ENCODE peak calls at places on chromosome 4, in six cellular contexts. D is left lung, X is Peyer's patch, A is mucosa of descending colon, T is nephron progenitor cell, G is astrocyte of the spinal cord. L is an unnamed sample.

GRCh38 chr4:41058426-41058825 is 155.9 kb downstream of the APBB2 start:
- DNase-seq in D (no peak), X (no peak), A (no peak), T (no peak), G (peak), L (no peak)

GRCh38 chr4:25970241-25970675 is 56.2 kb downstream of the SMIM20 start:
- DNase-seq in D (peak), X (peak), A (peak), T (peak), G (peak), L (peak)

GRCh38 chr4:86218721-86219481 is 141.0 kb downstream of the MAPK10 start:
- DNase-seq in D (no peak), X (no peak), A (no peak), T (no peak), G (peak), L (no peak)

GRCh38 chr4:25367004-25367621 is 9.9 kb upstream of the ANAPC4 start:
- DNase-seq in D (no peak), X (no peak), A (peak), T (no peak), G (peak), L (peak)

GRCh38 chr4:124206779-124207605 is 505.5 kb downstream of the ANKRD50 start:
- DNase-seq in D (no peak), X (no peak), A (no peak), T (no peak), G (peak), L (no peak)

GRCh38 chr4:54958236-54958635 is 167.2 kb downstream of the KDR start:
- DNase-seq in D (no peak), X (no peak), A (no peak), T (no peak), G (no peak), L (no peak)

GRCh38 chr4:54228064-54228527 is 997 bp upstream of the PDGFRA start:
- DNase-seq in D (peak), X (peak), A (peak), T (peak), G (peak), L (peak)

GRCh38 chr4:56570041-56570440 is 64.5 kb downstream of the ARL9 start:
- DNase-seq in D (no peak), X (no peak), A (no peak), T (no peak), G (peak), L (no peak)

GRCh38 chr4:16852168-16852567 is 46.3 kb downstream of the LDB2 start:
- DNase-seq in D (no peak), X (no peak), A (no peak), T (no peak), G (no peak), L (no peak)

GRCh38 chr4:7769308-7769841 is 170.3 kb downstream of the AFAP1 start:
- DNase-seq in D (no peak), X (no peak), A (no peak), T (no peak), G (no peak), L (no peak)

GRCh38 chr4:1137063-1137771 is 23.9 kb upstream of the RNF212 start:
- DNase-seq in D (no peak), X (no peak), A (no peak), T (no peak), G (no peak), L (no peak)

GRCh38 chr4:37219251-37219650 is 25.3 kb upstream of the NWD2 start:
- DNase-seq in D (no peak), X (no peak), A (no peak), T (no peak), G (no peak), L (no peak)

GRCh38 chr4:125461676-125462363 is 147.1 kb downstream of the FAT4 start:
- DNase-seq in D (no peak), X (no peak), A (no peak), T (no peak), G (no peak), L (no peak)

GRCh38 chr4:70831293-70831692 is 8.4 kb downstream of the GRSF1 start:
- DNase-seq in D (no peak), X (no peak), A (no peak), T (no peak), G (no peak), L (no peak)

GRCh38 chr4:165016971-165017370 is 14.8 kb upstream of the TRIM60 start:
- DNase-seq in D (no peak), X (no peak), A (no peak), T (peak), G (no peak), L (no peak)

GRCh38 chr4:140372607-140373327 is 679 bp upstream of the SCOC start:
- DNase-seq in D (no peak), X (peak), A (peak), T (no peak), G (peak), L (peak)

GRCh38 chr4:11640584-11640983 is 211.9 kb upstream of the HS3ST1 start:
- DNase-seq in D (no peak), X (no peak), A (no peak), T (no peak), G (no peak), L (no peak)

GRCh38 chr4:41882622-41883347 is 52.4 kb upstream of the TMEM33 start:
- DNase-seq in D (no peak), X (peak), A (peak), T (peak), G (peak), L (peak)

GRCh38 chr4:169070071-169070894 is 60.2 kb upstream of the CBR4 start:
- DNase-seq in D (no peak), X (peak), A (peak), T (no peak), G (peak), L (no peak)

GRCh38 chr4:155491336-155492131 is 114.8 kb upstream of the MAP9 start:
- DNase-seq in D (no peak), X (no peak), A (no peak), T (no peak), G (peak), L (peak)

GRCh38 chr4:171880136-171880535 is 66.9 kb downstream of the GALNTL6 start:
- DNase-seq in D (no peak), X (no peak), A (no peak), T (no peak), G (peak), L (no peak)

GRCh38 chr4:7206856-7207567 is 14.7 kb downstream of the SORCS2 start:
- DNase-seq in D (peak), X (peak), A (peak), T (peak), G (peak), L (no peak)

GRCh38 chr4:184167576-184167975 is 50.1 kb downstream of the ENPP6 start:
- DNase-seq in D (no peak), X (no peak), A (no peak), T (no peak), G (no peak), L (no peak)

GRCh38 chr4:110049951-110050925 is 137.6 kb downstream of the EGF start:
- DNase-seq in D (no peak), X (peak), A (peak), T (peak), G (peak), L (peak)

GRCh38 chr4:7173821-7174220 is 18.5 kb upstream of the SORCS2 start:
- DNase-seq in D (peak), X (no peak), A (no peak), T (no peak), G (no peak), L (no peak)

GRCh38 chr4:27714073-27714472 is 853.4 kb downstream of the STIM2 start:
- DNase-seq in D (no peak), X (no peak), A (no peak), T (no peak), G (peak), L (no peak)

GRCh38 chr4:77600521-77601451 is 4.8 kb upstream of the CXCL13 start:
- DNase-seq in D (no peak), X (peak), A (peak), T (peak), G (peak), L (peak)

GRCh38 chr4:24837296-24837695 is 41.9 kb downstream of the SOD3 start:
- DNase-seq in D (no peak), X (no peak), A (no peak), T (no peak), G (no peak), L (no peak)

GRCh38 chr4:54152846-54153600 is 53.1 kb downstream of the GSX2 start:
- DNase-seq in D (no peak), X (no peak), A (no peak), T (no peak), G (peak), L (no peak)

GRCh38 chr4:87093443-87094123 is 126.8 kb downstream of the KLHL8 start:
- DNase-seq in D (no peak), X (peak), A (peak), T (no peak), G (peak), L (peak)

GRCh38 chr4:52266537-52267137 is 215.5 kb downstream of the SPATA18 start:
- DNase-seq in D (no peak), X (no peak), A (no peak), T (no peak), G (no peak), L (no peak)

GRCh38 chr4:36841583-36842326 is 402.8 kb upstream of the NWD2 start:
- DNase-seq in D (no peak), X (no peak), A (no peak), T (no peak), G (peak), L (peak)

GRCh38 chr4:124499266-124499665 is 213.3 kb downstream of the ANKRD50 start:
- DNase-seq in D (no peak), X (no peak), A (no peak), T (no peak), G (peak), L (no peak)

GRCh38 chr4:26524001-26524400 is 33.7 kb upstream of the CCKAR start:
- DNase-seq in D (no peak), X (no peak), A (no peak), T (no peak), G (no peak), L (no peak)

GRCh38 chr4:26787461-26788340 is 72.9 kb upstream of the STIM2 start:
- DNase-seq in D (no peak), X (peak), A (peak), T (no peak), G (peak), L (no peak)

GRCh38 chr4:85928775-85929585 is 430.9 kb downstream of the MAPK10 start:
- DNase-seq in D (no peak), X (no peak), A (peak), T (no peak), G (peak), L (no peak)

GRCh38 chr4:40475609-40476008 is 140.5 kb downstream of the CHRNA9 start:
- DNase-seq in D (no peak), X (peak), A (peak), T (no peak), G (no peak), L (no peak)

GRCh38 chr4:40553995-40554394 is 75.7 kb downstream of the RBM47 start:
- DNase-seq in D (no peak), X (no peak), A (no peak), T (no peak), G (no peak), L (no peak)

GRCh38 chr4:31370866-31371465 is 650.8 kb downstream of the PCDH7 start:
- DNase-seq in D (no peak), X (no peak), A (peak), T (peak), G (peak), L (peak)

GRCh38 chr4:143711543-143712159 is 11.2 kb upstream of the FREM3 start:
- DNase-seq in D (no peak), X (no peak), A (no peak), T (no peak), G (no peak), L (no peak)
- TF ChIP-seq CTCF in D (no peak), X (no peak), A (no peak), T (peak), G (no peak), L (no peak)

GRCh38 chr4:48270516-48270897 is 869 bp upstream of the TEC start:
- DNase-seq in D (no peak), X (no peak), A (no peak), T (no peak), G (no peak), L (no peak)

GRCh38 chr4:48268956-48269860 is at the start of gene TEC:
- DNase-seq in D (peak), X (peak), A (peak), T (peak), G (no peak), L (peak)

GRCh38 chr4:48271048-48271452 is 1.4 kb upstream of the TEC start:
- DNase-seq in D (no peak), X (no peak), A (no peak), T (no peak), G (no peak), L (peak)

GRCh38 chr4:48271626-48272025 is 2.0 kb upstream of the TEC start:
- DNase-seq in D (no peak), X (no peak), A (no peak), T (no peak), G (no peak), L (no peak)

DNA sequence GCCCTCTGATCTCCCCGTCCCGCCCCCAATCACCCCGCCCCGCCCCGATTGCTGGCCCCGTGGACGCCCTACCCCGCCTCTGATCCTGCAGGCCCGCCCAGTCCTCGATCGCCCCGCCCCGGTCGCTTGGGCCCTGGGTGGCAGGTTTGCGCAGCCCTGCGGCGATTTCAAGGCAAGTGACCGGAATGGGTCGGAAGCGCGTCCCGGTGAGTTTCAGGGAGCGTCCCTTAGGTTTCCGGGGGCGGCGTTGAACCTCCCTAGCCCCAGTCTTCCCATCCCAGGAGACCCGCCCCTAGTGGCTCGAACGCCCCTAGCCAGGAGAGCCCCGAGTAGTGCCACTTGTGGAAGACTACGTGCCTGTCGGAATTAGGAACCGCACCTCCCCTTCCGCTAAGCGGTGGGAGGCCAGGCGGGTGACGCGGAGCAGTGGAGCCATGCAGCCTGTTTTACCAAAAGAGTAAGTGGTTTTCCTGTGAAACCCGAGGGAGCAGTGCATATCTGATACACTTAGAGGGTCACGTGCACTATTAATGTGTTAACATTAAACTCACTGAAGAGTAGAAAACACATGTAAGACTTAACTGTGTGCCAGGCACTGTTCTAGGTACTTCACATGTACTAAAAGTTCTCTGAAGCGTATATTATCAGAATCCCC is 350 bp upstream of the TEC start:
- DNase-seq in D (peak), X (peak), A (peak), T (peak), G (peak), L (peak)
- TF ChIP-seq CTCF in D (peak), X (no peak), A (no peak), T (peak), G (peak), L (peak)

GRCh38 chr4:117085185-117085701 is at the start of gene TRAM1L1:
- DNase-seq in D (peak), X (peak), A (peak), T (peak), G (peak), L (peak)
- TF ChIP-seq CTCF in D (no peak), X (no peak), A (no peak), T (no peak), G (peak), L (no peak)

DNA sequence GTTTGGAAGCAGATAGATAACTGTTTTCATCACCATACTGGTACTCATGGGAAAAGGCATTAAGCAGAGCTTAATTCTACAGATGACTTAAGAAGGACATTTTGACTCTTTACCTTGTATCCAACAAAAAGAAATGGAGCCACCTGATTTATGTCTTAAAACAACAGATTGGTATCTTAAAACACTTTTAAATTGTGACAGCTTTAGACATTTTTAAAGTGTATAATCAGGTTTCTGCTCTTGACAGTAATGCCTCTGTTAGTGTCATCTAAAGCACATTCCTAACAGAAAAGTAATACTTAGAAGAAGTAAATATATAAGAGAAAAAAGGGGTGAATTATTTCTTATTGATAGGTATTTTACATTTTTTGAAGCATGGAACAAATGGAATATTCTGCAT is 55.9 kb downstream of the SPATA4 start:
- DNase-seq in D (no peak), X (no peak), A (no peak), T (no peak), G (no peak), L (no peak)
- TF ChIP-seq CTCF in D (no peak), X (no peak), A (no peak), T (no peak), G (no peak), L (no peak)

GRCh38 chr4:122705035-122705434 is 27.5 kb upstream of the BBS12 start:
- DNase-seq in D (no peak), X (no peak), A (no peak), T (no peak), G (no peak), L (no peak)
- TF ChIP-seq CTCF in D (no peak), X (no peak), A (no peak), T (no peak), G (no peak), L (no peak)

GRCh38 chr4:121742794-121743193 is 22.2 kb downstream of the SMIM43 start:
- DNase-seq in D (no peak), X (no peak), A (no peak), T (no peak), G (no peak), L (no peak)
- TF ChIP-seq CTCF in D (no peak), X (no peak), A (no peak), T (no peak), G (no peak), L (no peak)